ENCODE peak calls at places on chromosomes 4 and X, in seven cellular contexts. One of them, this sample, is unnamed.

GRCh38 chr4:166422475-166422874 is 549.4 kb downstream of the TLL1 start:
- DNase-seq in naive B cell: no peak
- DNase-seq in EL: peak; percentile 59
- DNase-seq in AG20443: peak; percentile 12
- DNase-seq in iris pigment epithelial cell: peak; percentile 57
- DNase-seq in MM.1S: no peak
- DNase-seq in lung microvascular endothelial cell: no peak
- DNase-seq in this sample: no peak

GRCh38 chr4:98334461-98334860 is 73.3 kb downstream of the RAP1GDS1 start:
- DNase-seq in naive B cell: no peak
- DNase-seq in EL: no peak
- DNase-seq in AG20443: no peak
- DNase-seq in iris pigment epithelial cell: no peak
- DNase-seq in MM.1S: no peak
- DNase-seq in lung microvascular endothelial cell: no peak
- DNase-seq in this sample: no peak

GRCh38 chrX:118360429-118361125 is 14.7 kb downstream of the WDR44 start:
- DNase-seq in naive B cell: no peak
- DNase-seq in EL: no peak
- DNase-seq in AG20443: peak; percentile 5
- DNase-seq in iris pigment epithelial cell: peak; percentile 33
- DNase-seq in MM.1S: no peak
- DNase-seq in lung microvascular endothelial cell: no peak
- DNase-seq in this sample: no peak

GRCh38 chrX:42837092-42837726 is 59.2 kb upstream of the PPP1R2C start:
- DNase-seq in naive B cell: no peak
- DNase-seq in EL: no peak
- DNase-seq in AG20443: no peak
- DNase-seq in iris pigment epithelial cell: no peak
- DNase-seq in MM.1S: no peak
- DNase-seq in lung microvascular endothelial cell: no peak
- DNase-seq in this sample: no peak

GRCh38 chr4:1714303-1715001 is 2.3 kb upstream of the SLBP start:
- DNase-seq in naive B cell: no peak
- DNase-seq in EL: no peak
- DNase-seq in AG20443: no peak
- DNase-seq in iris pigment epithelial cell: no peak
- DNase-seq in MM.1S: peak; percentile 34
- DNase-seq in lung microvascular endothelial cell: no peak
- DNase-seq in this sample: no peak

GRCh38 chrX:109840585-109840984 is 107.5 kb upstream of the ACSL4 start:
- DNase-seq in naive B cell: no peak
- DNase-seq in EL: peak; percentile 92
- DNase-seq in AG20443: peak; percentile 73
- DNase-seq in iris pigment epithelial cell: peak; percentile 94
- DNase-seq in MM.1S: no peak
- DNase-seq in lung microvascular endothelial cell: peak; percentile 13
- DNase-seq in this sample: peak; percentile 73

GRCh38 chr4:88382621-88383020 is 4.0 kb downstream of the HERC6 start:
- DNase-seq in naive B cell: peak; percentile 12
- DNase-seq in EL: peak; percentile 26
- DNase-seq in AG20443: no peak
- DNase-seq in iris pigment epithelial cell: no peak
- DNase-seq in MM.1S: peak; percentile 79
- DNase-seq in lung microvascular endothelial cell: no peak
- DNase-seq in this sample: no peak

GRCh38 chr4:38684271-38684670 is 20.3 kb downstream of the KLF3 start:
- DNase-seq in naive B cell: no peak
- DNase-seq in EL: no peak
- DNase-seq in AG20443: no peak
- DNase-seq in iris pigment epithelial cell: no peak
- DNase-seq in MM.1S: peak; percentile 39
- DNase-seq in lung microvascular endothelial cell: no peak
- DNase-seq in this sample: no peak

GRCh38 chrX:101108293-101108692 is 10.3 kb downstream of the CENPI start:
- DNase-seq in naive B cell: no peak
- DNase-seq in EL: peak; percentile 79
- DNase-seq in AG20443: peak; percentile 15
- DNase-seq in iris pigment epithelial cell: peak; percentile 75
- DNase-seq in MM.1S: no peak
- DNase-seq in lung microvascular endothelial cell: no peak
- DNase-seq in this sample: no peak

GRCh38 chr4:183517781-183518180 is 12.9 kb downstream of the ING2 start:
- DNase-seq in naive B cell: no peak
- DNase-seq in EL: no peak
- DNase-seq in AG20443: no peak
- DNase-seq in iris pigment epithelial cell: no peak
- DNase-seq in MM.1S: no peak
- DNase-seq in lung microvascular endothelial cell: no peak
- DNase-seq in this sample: no peak

GRCh38 chr4:128573781-128574508 is 235.6 kb upstream of the JADE1 start:
- DNase-seq in naive B cell: no peak
- DNase-seq in EL: peak; percentile 92
- DNase-seq in AG20443: peak; percentile 70
- DNase-seq in iris pigment epithelial cell: peak; percentile 89
- DNase-seq in MM.1S: no peak
- DNase-seq in lung microvascular endothelial cell: no peak
- DNase-seq in this sample: no peak